ENCODE peak calls at places on chromosomes 11 and 22, in four cellular contexts. A, R, L and O are unnamed samples.

GRCh38 chr22:29071261-29072045 is 1.4 kb upstream of the KREMEN1 start:
- DNase-seq in A (peak), R (no peak), L (peak), O (peak)

GRCh38 chr11:96013459-96014213 is 89.7 kb upstream of the MTMR2 start:
- DNase-seq in A (no peak), R (no peak), L (no peak), O (no peak)

GRCh38 chr11:77106321-77106720 is 3.7 kb downstream of the OMP start:
- DNase-seq in A (no peak), R (no peak), L (no peak), O (no peak)

GRCh38 chr11:123707606-123708205 is 33.8 kb downstream of the ZNF202 start:
- DNase-seq in A (peak), R (no peak), L (peak), O (peak)

GRCh38 chr11:2662024-2662312 is 37.8 kb downstream of the KCNQ1OT1 start:
- DNase-seq in A (no peak), R (no peak), L (no peak), O (no peak)

GRCh38 chr11:70351646-70352045 is 46.7 kb upstream of the CTTN start:
- DNase-seq in A (no peak), R (no peak), L (no peak), O (no peak)

GRCh38 chr22:31378123-31378522 is 21.3 kb upstream of the DRG1 start:
- DNase-seq in A (no peak), R (no peak), L (no peak), O (peak)

GRCh38 chr11:18536195-18536594 is 9.5 kb upstream of the TSG101 start:
- DNase-seq in A (no peak), R (no peak), L (no peak), O (no peak)

GRCh38 chr11:16874275-16874975 is 136.0 kb downstream of the C11orf58 start:
- DNase-seq in A (no peak), R (no peak), L (no peak), O (no peak)

GRCh38 chr11:76140912-76141574 is 65.3 kb downstream of the WNT11 start:
- DNase-seq in A (peak), R (no peak), L (no peak), O (no peak)

GRCh38 chr11:1078191-1078601 is 3.5 kb downstream of the MUC2 start:
- DNase-seq in A (no peak), R (no peak), L (no peak), O (no peak)

GRCh38 chr11:61332266-61332822 is 561 bp downstream of the DDB1 start:
- DNase-seq in A (no peak), R (no peak), L (no peak), O (peak)

GRCh38 chr22:17106785-17107546 is 14.2 kb downstream of the TMEM121B start:
- DNase-seq in A (peak), R (no peak), L (peak), O (no peak)

GRCh38 chr22:20422271-20422958 is 15.2 kb downstream of the SCARF2 start:
- DNase-seq in A (no peak), R (no peak), L (no peak), O (peak)

GRCh38 chr11:122747358-122747757 is 90.9 kb upstream of the CRTAM start:
- DNase-seq in A (no peak), R (no peak), L (no peak), O (no peak)

GRCh38 chr11:134542401-134543143 is 130.5 kb upstream of the B3GAT1 start:
- DNase-seq in A (no peak), R (no peak), L (no peak), O (no peak)

GRCh38 chr22:49372111-49372529 is 455.6 kb downstream of the BRD1 start:
- DNase-seq in A (no peak), R (no peak), L (no peak), O (no peak)

GRCh38 chr11:71080239-71081097 is 171.9 kb downstream of the SHANK2 start:
- DNase-seq in A (peak), R (no peak), L (peak), O (peak)

GRCh38 chr22:49364398-49364797 is 463.3 kb downstream of the BRD1 start:
- DNase-seq in A (no peak), R (no peak), L (no peak), O (no peak)

GRCh38 chr11:16817321-16817720 is 78.9 kb downstream of the C11orf58 start:
- DNase-seq in A (no peak), R (no peak), L (no peak), O (no peak)

GRCh38 chr11:25615841-25616240 is 716.1 kb upstream of the ANO3 start:
- DNase-seq in A (no peak), R (no peak), L (no peak), O (no peak)

GRCh38 chr11:78202733-78203167 is 14.0 kb downstream of the USP35 start:
- DNase-seq in A (no peak), R (no peak), L (no peak), O (no peak)

GRCh38 chr22:25919452-25919851 is 177.5 kb downstream of the MYO18B start:
- DNase-seq in A (peak), R (no peak), L (no peak), O (no peak)

GRCh38 chr11:17379383-17380180 is 8.9 kb downstream of the KCNJ11 start:
- DNase-seq in A (no peak), R (no peak), L (no peak), O (no peak)

GRCh38 chr11:113387605-113388211 is at the start of gene ANKK1:
- DNase-seq in A (no peak), R (no peak), L (no peak), O (no peak)

GRCh38 chr11:128496249-128496648 is 91.1 kb downstream of the ETS1 start:
- DNase-seq in A (no peak), R (no peak), L (no peak), O (no peak)

GRCh38 chr22:48719978-48720661 is 1107.6 kb downstream of the BRD1 start:
- DNase-seq in A (no peak), R (no peak), L (no peak), O (no peak)

GRCh38 chr11:7965386-7965785 is at the start of gene NLRP10:
- DNase-seq in A (no peak), R (no peak), L (no peak), O (peak)

GRCh38 chr11:87022738-87023137 is 15.0 kb upstream of the TMEM135 start:
- DNase-seq in A (no peak), R (no peak), L (no peak), O (no peak)

GRCh38 chr11:36363361-36364272 is 67.5 kb downstream of the PRR5L start:
- DNase-seq in A (no peak), R (no peak), L (no peak), O (no peak)

GRCh38 chr11:44726278-44727113 is at the start of gene TSPAN18:
- DNase-seq in A (peak), R (no peak), L (peak), O (peak)

GRCh38 chr22:24398409-24398808 is 29.0 kb upstream of the ADORA2A start:
- DNase-seq in A (no peak), R (no peak), L (no peak), O (no peak)

GRCh38 chr22:23580586-23581251 is 629 bp upstream of the IGLL1 start:
- DNase-seq in A (no peak), R (no peak), L (no peak), O (no peak)

GRCh38 chr11:59273008-59273841 is 60.5 kb upstream of the MPEG1 start:
- DNase-seq in A (no peak), R (no peak), L (peak), O (no peak)

GRCh38 chr22:37483050-37483449 is 3.1 kb downstream of the MFNG start:
- DNase-seq in A (no peak), R (no peak), L (no peak), O (no peak)

GRCh38 chr22:20624161-20624616 is 116.8 kb downstream of the MED15 start:
- DNase-seq in A (no peak), R (no peak), L (peak), O (no peak)

GRCh38 chr22:25841775-25842174 is 99.8 kb downstream of the MYO18B start:
- DNase-seq in A (no peak), R (no peak), L (no peak), O (no peak)

GRCh38 chr11:57776101-57776511 is 14.5 kb downstream of the CTNND1 start:
- DNase-seq in A (peak), R (no peak), L (no peak), O (peak)

GRCh38 chr11:6249822-6250555 is 9.6 kb upstream of the CCKBR start:
- DNase-seq in A (peak), R (no peak), L (no peak), O (peak)